ENCODE peak calls at places on chromosomes 13 and 19, in six cellular contexts. One of them, this sample, is unnamed.

GRCh38 chr13:20713751-20714150 is 10.3 kb downstream of the IL17D start:
- DNase-seq in brain microvascular endothelial cell: peak; percentile 72
- DNase-seq in choroid plexus epithelial cell: peak; percentile 17
- DNase-seq in fibroblast of lung: peak; percentile 67
- DNase-seq in A549: no peak
- DNase-seq in AG09309: peak; percentile 8
- DNase-seq in this sample: peak; percentile 70

GRCh38 chr19:34502582-34503545 is 21.3 kb downstream of the WTIP start:
- DNase-seq in brain microvascular endothelial cell: no peak
- DNase-seq in choroid plexus epithelial cell: no peak
- DNase-seq in fibroblast of lung: no peak
- DNase-seq in A549: no peak
- DNase-seq in AG09309: no peak
- DNase-seq in this sample: peak; percentile 69

GRCh38 chr13:42102961-42103688 is 54.7 kb downstream of the DGKH start:
- DNase-seq in brain microvascular endothelial cell: no peak
- DNase-seq in choroid plexus epithelial cell: peak; percentile 17
- DNase-seq in fibroblast of lung: peak; percentile 80
- DNase-seq in A549: no peak
- DNase-seq in AG09309: no peak
- DNase-seq in this sample: no peak

GRCh38 chr19:38693380-38694223 is 46.2 kb downstream of the ACTN4 start:
- DNase-seq in brain microvascular endothelial cell: peak; percentile 83
- DNase-seq in choroid plexus epithelial cell: peak; percentile 76
- DNase-seq in fibroblast of lung: peak; percentile 93
- DNase-seq in A549: peak; percentile 92
- DNase-seq in AG09309: no peak
- DNase-seq in this sample: no peak

GRCh38 chr13:41075485-41075884 is 14.2 kb downstream of the WBP4 start:
- DNase-seq in brain microvascular endothelial cell: no peak
- DNase-seq in choroid plexus epithelial cell: no peak
- DNase-seq in fibroblast of lung: no peak
- DNase-seq in A549: no peak
- DNase-seq in AG09309: no peak
- DNase-seq in this sample: no peak

GRCh38 chr13:99702687-99703319 is 201.5 kb downstream of the TM9SF2 start:
- DNase-seq in brain microvascular endothelial cell: no peak
- DNase-seq in choroid plexus epithelial cell: no peak
- DNase-seq in fibroblast of lung: no peak
- DNase-seq in A549: no peak
- DNase-seq in AG09309: no peak
- DNase-seq in this sample: no peak

GRCh38 chr13:81021284-81021683 is 680.4 kb upstream of the SPRY2 start:
- DNase-seq in brain microvascular endothelial cell: no peak
- DNase-seq in choroid plexus epithelial cell: no peak
- DNase-seq in fibroblast of lung: no peak
- DNase-seq in A549: no peak
- DNase-seq in AG09309: no peak
- DNase-seq in this sample: no peak

GRCh38 chr13:41631296-41631965 is 174.1 kb downstream of the RGCC start:
- DNase-seq in brain microvascular endothelial cell: no peak
- DNase-seq in choroid plexus epithelial cell: no peak
- DNase-seq in fibroblast of lung: peak; percentile 56
- DNase-seq in A549: no peak
- DNase-seq in AG09309: no peak
- DNase-seq in this sample: no peak

GRCh38 chr13:85528578-85529215 is 270.5 kb downstream of the SLITRK6 start:
- DNase-seq in brain microvascular endothelial cell: peak; percentile 59
- DNase-seq in choroid plexus epithelial cell: peak; percentile 66
- DNase-seq in fibroblast of lung: peak; percentile 94
- DNase-seq in A549: peak; percentile 59
- DNase-seq in AG09309: peak; percentile 68
- DNase-seq in this sample: no peak

GRCh38 chr13:79508224-79508961 is 27.4 kb downstream of the NDFIP2 start:
- DNase-seq in brain microvascular endothelial cell: no peak
- DNase-seq in choroid plexus epithelial cell: no peak
- DNase-seq in fibroblast of lung: no peak
- DNase-seq in A549: no peak
- DNase-seq in AG09309: no peak
- DNase-seq in this sample: no peak

GRCh38 chr13:32538234-32538620 is 368 bp downstream of the N4BP2L2 start:
- DNase-seq in brain microvascular endothelial cell: peak; percentile 52
- DNase-seq in choroid plexus epithelial cell: peak; percentile 61
- DNase-seq in fibroblast of lung: peak; percentile 50
- DNase-seq in A549: no peak
- DNase-seq in AG09309: no peak
- DNase-seq in this sample: peak; percentile 72

GRCh38 chr19:28711401-28711800 is 501.6 kb downstream of the UQCRFS1 start:
- DNase-seq in brain microvascular endothelial cell: no peak
- DNase-seq in choroid plexus epithelial cell: no peak
- DNase-seq in fibroblast of lung: no peak
- DNase-seq in A549: no peak
- DNase-seq in AG09309: no peak
- DNase-seq in this sample: no peak

GRCh38 chr19:47227347-47228167 is 3.4 kb downstream of the BBC3 start:
- DNase-seq in brain microvascular endothelial cell: peak; percentile 90
- DNase-seq in choroid plexus epithelial cell: peak; percentile 96
- DNase-seq in fibroblast of lung: peak; percentile 92
- DNase-seq in A549: peak; percentile 99
- DNase-seq in AG09309: peak; percentile 80
- DNase-seq in this sample: peak; percentile 96
- TF ChIP-seq CTCF in brain microvascular endothelial cell: no peak
- TF ChIP-seq CTCF in choroid plexus epithelial cell: no peak
- TF ChIP-seq CTCF in fibroblast of lung: no peak
- TF ChIP-seq CTCF in A549: no peak
- TF ChIP-seq CTCF in AG09309: no peak
- TF ChIP-seq CTCF in this sample: no peak

DNA sequence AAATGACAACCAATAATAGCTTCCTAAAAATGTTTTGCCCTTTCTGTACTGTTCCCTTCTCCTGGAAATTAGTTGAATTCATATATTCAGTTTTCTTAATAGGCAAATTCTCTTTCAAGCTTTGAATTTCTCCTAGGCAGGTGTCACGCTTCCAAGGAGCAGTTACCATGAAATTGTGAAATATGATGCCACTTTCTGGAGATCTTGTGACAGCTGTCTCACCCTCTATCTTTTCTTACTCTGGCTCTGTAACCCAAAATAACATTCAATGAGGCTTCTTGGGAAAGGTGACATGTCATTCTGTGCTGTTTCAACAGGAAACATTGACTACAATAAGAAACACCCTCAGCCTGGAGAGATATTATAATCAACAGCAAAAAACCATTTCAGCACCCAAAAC is 80.3 kb upstream of the MRI1 start:
- DNase-seq in brain microvascular endothelial cell: no peak
- DNase-seq in choroid plexus epithelial cell: no peak
- DNase-seq in fibroblast of lung: no peak
- DNase-seq in A549: no peak
- DNase-seq in AG09309: no peak
- DNase-seq in this sample: no peak
- H3K4me3 ChIP-seq in brain microvascular endothelial cell: no peak overlapping the region
- H3K4me3 ChIP-seq in choroid plexus epithelial cell: no peak overlapping the region
- H3K4me3 ChIP-seq in fibroblast of lung: no peak overlapping the region
- H3K4me3 ChIP-seq in A549: no peak overlapping the region
- H3K4me3 ChIP-seq in AG09309: no peak overlapping the region
- H3K4me3 ChIP-seq in this sample: no peak overlapping the region

GRCh38 chr13:65677906-65678305 is 1552.2 kb downstream of the PCDH9 start:
- DNase-seq in brain microvascular endothelial cell: no peak
- DNase-seq in choroid plexus epithelial cell: peak; percentile 60
- DNase-seq in fibroblast of lung: peak; percentile 37
- DNase-seq in A549: no peak
- DNase-seq in AG09309: no peak
- DNase-seq in this sample: no peak
- TF ChIP-seq CTCF in brain microvascular endothelial cell: peak; percentile 18
- TF ChIP-seq CTCF in choroid plexus epithelial cell: peak; percentile 46
- TF ChIP-seq CTCF in fibroblast of lung: no peak
- TF ChIP-seq CTCF in A549: no peak
- TF ChIP-seq CTCF in AG09309: peak; percentile 28
- TF ChIP-seq CTCF in this sample: no peak

GRCh38 chr19:16383584-16384161 is 59.0 kb downstream of the KLF2 start:
- DNase-seq in brain microvascular endothelial cell: no peak
- DNase-seq in choroid plexus epithelial cell: no peak
- DNase-seq in fibroblast of lung: no peak
- DNase-seq in A549: no peak
- DNase-seq in AG09309: no peak
- DNase-seq in this sample: no peak
- H3K4me3 ChIP-seq in brain microvascular endothelial cell: no peak overlapping the region
- H3K4me3 ChIP-seq in choroid plexus epithelial cell: no peak overlapping the region
- H3K4me3 ChIP-seq in fibroblast of lung: no peak overlapping the region
- H3K4me3 ChIP-seq in A549: no peak overlapping the region
- H3K4me3 ChIP-seq in AG09309: no peak overlapping the region
- H3K4me3 ChIP-seq in this sample: no peak overlapping the region

DNA sequence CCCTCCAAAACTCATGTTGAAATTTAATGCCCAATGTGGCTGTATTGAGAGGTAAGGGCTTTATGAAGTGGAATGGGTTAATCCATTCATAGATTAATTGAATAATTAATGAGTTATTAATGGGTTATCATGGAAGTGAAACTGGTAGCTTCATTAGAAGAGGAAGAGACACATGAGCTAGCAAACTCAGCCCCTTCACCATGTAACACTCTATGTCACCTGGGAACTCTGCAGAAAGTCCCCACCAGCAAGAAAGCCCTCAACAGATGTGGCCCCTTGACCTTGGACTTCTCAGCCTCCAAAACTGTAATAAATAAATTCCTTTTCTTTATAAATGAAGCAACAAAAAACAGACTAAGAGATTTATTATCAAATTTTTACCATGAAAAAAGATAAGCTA is 223.5 kb downstream of the KLF12 start:
- DNase-seq in brain microvascular endothelial cell: no peak
- DNase-seq in choroid plexus epithelial cell: no peak
- DNase-seq in fibroblast of lung: no peak
- DNase-seq in A549: no peak
- DNase-seq in AG09309: no peak
- DNase-seq in this sample: no peak
- TF ChIP-seq CTCF in brain microvascular endothelial cell: no peak
- TF ChIP-seq CTCF in choroid plexus epithelial cell: no peak
- TF ChIP-seq CTCF in fibroblast of lung: no peak
- TF ChIP-seq CTCF in A549: no peak
- TF ChIP-seq CTCF in AG09309: no peak
- TF ChIP-seq CTCF in this sample: no peak

GRCh38 chr19:4304509-4305252 is at the start of gene FSD1:
- DNase-seq in brain microvascular endothelial cell: peak; percentile 30
- DNase-seq in choroid plexus epithelial cell: peak; percentile 42
- DNase-seq in fibroblast of lung: peak; percentile 37
- DNase-seq in A549: peak; percentile 52
- DNase-seq in AG09309: no peak
- DNase-seq in this sample: no peak
- H3K4me3 ChIP-seq in brain microvascular endothelial cell: peak within 1 kb of the TSS; percentile 45
- H3K4me3 ChIP-seq in choroid plexus epithelial cell: peak within 1 kb of the TSS; percentile 52
- H3K4me3 ChIP-seq in fibroblast of lung: peak within 1 kb of the TSS; percentile 47
- H3K4me3 ChIP-seq in A549: peak within 1 kb of the TSS; percentile 59
- H3K4me3 ChIP-seq in AG09309: peak within 1 kb of the TSS; percentile 25
- H3K4me3 ChIP-seq in this sample: peak within 1 kb of the TSS; percentile 25

DNA sequence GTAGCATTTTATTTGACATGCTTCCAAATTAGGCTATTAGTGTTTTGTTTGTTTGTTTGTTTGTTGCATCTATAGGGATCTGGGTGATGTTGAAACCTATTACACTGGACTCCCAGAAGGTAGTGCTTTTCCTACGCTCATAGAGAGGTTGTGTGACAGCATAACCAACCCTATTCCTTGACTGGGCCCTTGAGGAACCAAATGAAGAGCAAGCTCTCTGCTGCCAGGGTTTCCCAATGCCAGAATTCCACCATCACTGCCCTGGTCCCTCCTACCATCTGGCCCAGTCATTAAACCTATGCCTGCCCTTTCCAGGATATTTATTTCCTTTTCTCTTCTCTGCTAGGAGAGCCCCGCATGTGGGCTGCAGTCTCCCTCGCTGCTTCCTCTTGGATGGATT is 210.6 kb downstream of the IRS2 start:
- DNase-seq in brain microvascular endothelial cell: no peak
- DNase-seq in choroid plexus epithelial cell: no peak
- DNase-seq in fibroblast of lung: no peak
- DNase-seq in A549: peak; percentile 68
- DNase-seq in AG09309: no peak
- DNase-seq in this sample: no peak
- TF ChIP-seq CTCF in brain microvascular endothelial cell: no peak
- TF ChIP-seq CTCF in choroid plexus epithelial cell: no peak
- TF ChIP-seq CTCF in fibroblast of lung: no peak
- TF ChIP-seq CTCF in A549: no peak
- TF ChIP-seq CTCF in AG09309: no peak
- TF ChIP-seq CTCF in this sample: no peak

This sample was measured in tibial artery.